ENCODE peak calls at places on chromosome 10, in five cellular contexts. W is stimulated activated CD8-positive, alpha-beta memory T cell treated with anti-CD3 and anti-CD28 coated beads, Interleukin-12 subunit alpha, Interleukin-12 subunit beta, amount 100 ng/mL, for 4 hours; N is fibroblast of villous mesenchyme; I is fibroblast of lung; L is LoVo. P is an unnamed sample.
A peak's percentile ranks its signal among the peaks of the same experiment; 100 is the strongest.

GRCh38 chr10:113216068-113216467 is 266.0 kb downstream of the TCF7L2 start:
- DNase-seq in W (no peak), I (no peak), N (no peak), L (peak; percentile 23), P (no peak)

GRCh38 chr10:54985732-54986131 is 184.7 kb upstream of the PCDH15 start:
- DNase-seq in N (peak; percentile 0), I (peak; percentile 5), L (peak; percentile 20), W (no peak), P (peak; percentile 27)

GRCh38 chr10:80599424-80599847 is 61.7 kb downstream of the SH2D4B start:
- DNase-seq in N (peak; percentile 58), W (no peak), L (peak; percentile 6), I (peak; percentile 7), P (peak; percentile 50)

GRCh38 chr10:60167056-60167455 is 222.6 kb downstream of the ANK3 start:
- DNase-seq in W (no peak), I (no peak), N (no peak), L (no peak), P (no peak)

GRCh38 chr10:104648421-104648820 is 7.3 kb downstream of the SORCS3 start:
- DNase-seq in W (no peak), N (no peak), I (no peak), L (no peak), P (no peak)

GRCh38 chr10:16854623-16855022 is 37.4 kb upstream of the RSU1 start:
- DNase-seq in I (peak; percentile 61), W (no peak), N (no peak), L (peak; percentile 7), P (peak; percentile 32)

GRCh38 chr10:71213127-71213616 is 802 bp downstream of the UNC5B start:
- DNase-seq in N (peak; percentile 91), W (no peak), L (peak; percentile 64), I (peak; percentile 90), P (peak; percentile 82)

GRCh38 chr10:42769653-42770052 is 12.9 kb upstream of the BMS1 start:
- DNase-seq in N (peak; percentile 30), L (peak; percentile 60), W (no peak), I (no peak), P (no peak)

GRCh38 chr10:78741541-78741940 is 327.2 kb upstream of the ZMIZ1 start:
- DNase-seq in L (no peak), N (peak; percentile 87), I (peak; percentile 47), W (no peak), P (peak; percentile 71)

GRCh38 chr10:31318382-31318853 is 598 bp upstream of the ZEB1 start:
- DNase-seq in W (peak; percentile 60), I (peak; percentile 84), N (peak; percentile 75), L (peak; percentile 74), P (peak; percentile 73)

GRCh38 chr10:52967806-52968795 is 195.5 kb upstream of the MBL2 start:
- DNase-seq in L (no peak), I (no peak), W (no peak), N (no peak), P (no peak)

GRCh38 chr10:51770719-51771118 is 71.3 kb upstream of the CSTF2T start:
- DNase-seq in N (peak; percentile 24), I (no peak), W (no peak), L (no peak), P (peak; percentile 31)

GRCh38 chr10:77582710-77583115 is 54.9 kb downstream of the KCNMA1 start:
- DNase-seq in N (peak; percentile 59), I (peak; percentile 80), W (no peak), L (peak; percentile 31), P (peak; percentile 81)

GRCh38 chr10:15035385-15036301 is 8.1 kb upstream of the OLAH start:
- DNase-seq in I (peak; percentile 71), W (no peak), L (no peak), N (peak; percentile 91), P (peak; percentile 79)

GRCh38 chr10:3830946-3831345 is 45.9 kb upstream of the KLF6 start:
- DNase-seq in N (peak; percentile 73), I (no peak), L (no peak), W (no peak), P (peak; percentile 68)

GRCh38 chr10:122459586-122460273 is 1.6 kb upstream of the HTRA1 start:
- DNase-seq in L (no peak), I (peak; percentile 87), N (peak; percentile 81), W (no peak), P (no peak)

GRCh38 chr10:52486840-52487611 is 172.9 kb downstream of the DKK1 start:
- DNase-seq in L (peak; percentile 60), W (no peak), I (peak; percentile 93), N (peak; percentile 75), P (peak; percentile 64)

GRCh38 chr10:128382225-128382624 is 256.0 kb upstream of the MKI67 start:
- DNase-seq in L (no peak), I (no peak), N (no peak), W (no peak), P (no peak)

GRCh38 chr10:94042001-94042813 is 48.5 kb downstream of the PLCE1 start:
- DNase-seq in N (peak; percentile 11), L (peak; percentile 77), W (no peak), I (peak; percentile 87), P (peak; percentile 36)

GRCh38 chr10:24465124-24465874 is 256.4 kb downstream of the KIAA1217 start:
- DNase-seq in L (peak; percentile 48), W (no peak), N (peak; percentile 67), I (peak; percentile 99), P (peak; percentile 76)

GRCh38 chr10:77114181-77114821 is 523.3 kb downstream of the KCNMA1 start:
- DNase-seq in N (no peak), L (no peak), I (no peak), W (no peak), P (no peak)

GRCh38 chr10:89207801-89208551 is 859 bp upstream of the CH25H start:
- DNase-seq in L (no peak), N (peak; percentile 33), W (no peak), I (no peak), P (no peak)

GRCh38 chr10:117694251-117694650 is 151.7 kb downstream of the EMX2 start:
- DNase-seq in W (no peak), L (no peak), N (peak; percentile 66), I (no peak), P (peak; percentile 2)

GRCh38 chr10:85535926-85536325 is 830.7 kb downstream of the GRID1 start:
- DNase-seq in W (no peak), L (no peak), N (no peak), I (no peak), P (no peak)

GRCh38 chr10:21047096-21047495 is 150.0 kb upstream of the NEBL start:
- DNase-seq in L (no peak), I (no peak), N (no peak), W (no peak), P (no peak)

GRCh38 chr10:3954615-3955014 is 169.6 kb upstream of the KLF6 start:
- DNase-seq in L (no peak), I (no peak), W (no peak), N (no peak), P (no peak)

P was measured in mesenchymal stem cell.